ENCODE peak calls at places on chromosomes 11 and 22, in four cellular contexts. One of them, this sample, is unnamed.

GRCh38 chr11:103906291-103906850 is 130.1 kb upstream of the DDI1 start:
- DNase-seq in stimulated activated CD8-positive, alpha-beta memory T cell treated with anti-CD3 and anti-CD28 coated beads, Interleukin-4, amount 100 ng/mL, for 4 hours: no peak
- DNase-seq in caudate nucleus: no peak
- DNase-seq in HT1080: no peak
- DNase-seq in this sample: no peak

GRCh38 chr11:94747136-94748110 is 20.7 kb upstream of the AMOTL1 start:
- DNase-seq in caudate nucleus: no peak
- DNase-seq in stimulated activated CD8-positive, alpha-beta memory T cell treated with anti-CD3 and anti-CD28 coated beads, Interleukin-4, amount 100 ng/mL, for 4 hours: no peak
- DNase-seq in HT1080: no peak
- DNase-seq in this sample: no peak

GRCh38 chr11:105045897-105046296 is 762 bp upstream of the CARD16 start:
- DNase-seq in HT1080: no peak
- DNase-seq in stimulated activated CD8-positive, alpha-beta memory T cell treated with anti-CD3 and anti-CD28 coated beads, Interleukin-4, amount 100 ng/mL, for 4 hours: no peak
- DNase-seq in caudate nucleus: no peak
- DNase-seq in this sample: no peak

GRCh38 chr11:17012179-17012578 is 2.0 kb downstream of the PLEKHA7 start:
- DNase-seq in HT1080: no peak
- DNase-seq in caudate nucleus: no peak
- DNase-seq in stimulated activated CD8-positive, alpha-beta memory T cell treated with anti-CD3 and anti-CD28 coated beads, Interleukin-4, amount 100 ng/mL, for 4 hours: no peak
- DNase-seq in this sample: no peak

GRCh38 chr11:107014871-107015270 is 3.4 kb downstream of the GUCY1A2 start:
- DNase-seq in stimulated activated CD8-positive, alpha-beta memory T cell treated with anti-CD3 and anti-CD28 coated beads, Interleukin-4, amount 100 ng/mL, for 4 hours: no peak
- DNase-seq in HT1080: peak; percentile 20
- DNase-seq in caudate nucleus: no peak
- DNase-seq in this sample: no peak

GRCh38 chr22:35838849-35839646 is 121.4 kb downstream of the APOL5 start:
- DNase-seq in caudate nucleus: no peak
- DNase-seq in stimulated activated CD8-positive, alpha-beta memory T cell treated with anti-CD3 and anti-CD28 coated beads, Interleukin-4, amount 100 ng/mL, for 4 hours: no peak
- DNase-seq in HT1080: peak; percentile 68
- DNase-seq in this sample: peak; percentile 13

GRCh38 chr11:45692808-45693453 is 27.5 kb upstream of the CHST1 start:
- DNase-seq in HT1080: no peak
- DNase-seq in stimulated activated CD8-positive, alpha-beta memory T cell treated with anti-CD3 and anti-CD28 coated beads, Interleukin-4, amount 100 ng/mL, for 4 hours: no peak
- DNase-seq in caudate nucleus: no peak
- DNase-seq in this sample: no peak

GRCh38 chr11:20161230-20161918 is 1.1 kb upstream of the DBX1 start:
- DNase-seq in caudate nucleus: no peak
- DNase-seq in HT1080: no peak
- DNase-seq in stimulated activated CD8-positive, alpha-beta memory T cell treated with anti-CD3 and anti-CD28 coated beads, Interleukin-4, amount 100 ng/mL, for 4 hours: no peak
- DNase-seq in this sample: peak; percentile 56

GRCh38 chr11:96213500-96213899 is 129.5 kb downstream of the MAML2 start:
- DNase-seq in HT1080: peak; percentile 84
- DNase-seq in caudate nucleus: no peak
- DNase-seq in stimulated activated CD8-positive, alpha-beta memory T cell treated with anti-CD3 and anti-CD28 coated beads, Interleukin-4, amount 100 ng/mL, for 4 hours: no peak
- DNase-seq in this sample: no peak

GRCh38 chr22:47623056-47623739 is 860.7 kb downstream of the TBC1D22A start:
- DNase-seq in caudate nucleus: no peak
- DNase-seq in stimulated activated CD8-positive, alpha-beta memory T cell treated with anti-CD3 and anti-CD28 coated beads, Interleukin-4, amount 100 ng/mL, for 4 hours: no peak
- DNase-seq in HT1080: no peak
- DNase-seq in this sample: no peak

GRCh38 chr11:12552677-12553076 is 121.5 kb upstream of the TEAD1 start:
- DNase-seq in caudate nucleus: no peak
- DNase-seq in HT1080: no peak
- DNase-seq in stimulated activated CD8-positive, alpha-beta memory T cell treated with anti-CD3 and anti-CD28 coated beads, Interleukin-4, amount 100 ng/mL, for 4 hours: no peak
- DNase-seq in this sample: no peak

GRCh38 chr22:32661296-32661695 is 140.2 kb upstream of the TIMP3 start:
- DNase-seq in stimulated activated CD8-positive, alpha-beta memory T cell treated with anti-CD3 and anti-CD28 coated beads, Interleukin-4, amount 100 ng/mL, for 4 hours: no peak
- DNase-seq in HT1080: peak; percentile 98
- DNase-seq in caudate nucleus: no peak
- DNase-seq in this sample: no peak

GRCh38 chr22:29751139-29751538 is 15.7 kb downstream of the ZMAT5 start:
- DNase-seq in caudate nucleus: no peak
- DNase-seq in HT1080: peak; percentile 53
- DNase-seq in stimulated activated CD8-positive, alpha-beta memory T cell treated with anti-CD3 and anti-CD28 coated beads, Interleukin-4, amount 100 ng/mL, for 4 hours: no peak
- DNase-seq in this sample: no peak

GRCh38 chr11:89667001-89667400 is 43.1 kb upstream of the TRIM77 start:
- DNase-seq in stimulated activated CD8-positive, alpha-beta memory T cell treated with anti-CD3 and anti-CD28 coated beads, Interleukin-4, amount 100 ng/mL, for 4 hours: no peak
- DNase-seq in caudate nucleus: no peak
- DNase-seq in HT1080: no peak
- DNase-seq in this sample: no peak

GRCh38 chr22:43166132-43166930 is 15.0 kb downstream of the TSPO start:
- DNase-seq in stimulated activated CD8-positive, alpha-beta memory T cell treated with anti-CD3 and anti-CD28 coated beads, Interleukin-4, amount 100 ng/mL, for 4 hours: no peak
- DNase-seq in caudate nucleus: no peak
- DNase-seq in HT1080: no peak
- DNase-seq in this sample: no peak

GRCh38 chr22:23130697-23131096 is 11.1 kb downstream of the RSPH14 start:
- DNase-seq in caudate nucleus: no peak
- DNase-seq in HT1080: no peak
- DNase-seq in stimulated activated CD8-positive, alpha-beta memory T cell treated with anti-CD3 and anti-CD28 coated beads, Interleukin-4, amount 100 ng/mL, for 4 hours: no peak
- DNase-seq in this sample: no peak

GRCh38 chr11:61690706-61691377 is 10.7 kb downstream of the DAGLA start:
- DNase-seq in stimulated activated CD8-positive, alpha-beta memory T cell treated with anti-CD3 and anti-CD28 coated beads, Interleukin-4, amount 100 ng/mL, for 4 hours: no peak
- DNase-seq in HT1080: no peak
- DNase-seq in caudate nucleus: no peak
- DNase-seq in this sample: no peak

GRCh38 chr11:8748317-8748716 is 65.7 kb downstream of the RPL27A start:
- DNase-seq in HT1080: no peak
- DNase-seq in caudate nucleus: no peak
- DNase-seq in stimulated activated CD8-positive, alpha-beta memory T cell treated with anti-CD3 and anti-CD28 coated beads, Interleukin-4, amount 100 ng/mL, for 4 hours: no peak
- DNase-seq in this sample: no peak

GRCh38 chr22:41030891-41031290 is 61.5 kb upstream of the EP300 start:
- DNase-seq in caudate nucleus: no peak
- DNase-seq in HT1080: peak; percentile 32
- DNase-seq in stimulated activated CD8-positive, alpha-beta memory T cell treated with anti-CD3 and anti-CD28 coated beads, Interleukin-4, amount 100 ng/mL, for 4 hours: no peak
- DNase-seq in this sample: no peak

GRCh38 chr11:65504671-65505433 is 6.0 kb downstream of the MALAT1 start:
- DNase-seq in caudate nucleus: no peak
- DNase-seq in stimulated activated CD8-positive, alpha-beta memory T cell treated with anti-CD3 and anti-CD28 coated beads, Interleukin-4, amount 100 ng/mL, for 4 hours: no peak
- DNase-seq in HT1080: peak; percentile 39
- DNase-seq in this sample: no peak

GRCh38 chr22:29359469-29359868 is 28.9 kb downstream of the AP1B1 start:
- DNase-seq in caudate nucleus: no peak
- DNase-seq in HT1080: peak; percentile 73
- DNase-seq in stimulated activated CD8-positive, alpha-beta memory T cell treated with anti-CD3 and anti-CD28 coated beads, Interleukin-4, amount 100 ng/mL, for 4 hours: no peak
- DNase-seq in this sample: no peak

GRCh38 chr11:9219572-9219971 is 45.6 kb downstream of the DENND5A start:
- DNase-seq in caudate nucleus: no peak
- DNase-seq in HT1080: peak; percentile 31
- DNase-seq in stimulated activated CD8-positive, alpha-beta memory T cell treated with anti-CD3 and anti-CD28 coated beads, Interleukin-4, amount 100 ng/mL, for 4 hours: no peak
- DNase-seq in this sample: no peak

GRCh38 chr22:48488611-48489456 is 1338.8 kb downstream of the BRD1 start:
- DNase-seq in HT1080: no peak
- DNase-seq in stimulated activated CD8-positive, alpha-beta memory T cell treated with anti-CD3 and anti-CD28 coated beads, Interleukin-4, amount 100 ng/mL, for 4 hours: no peak
- DNase-seq in caudate nucleus: no peak
- DNase-seq in this sample: no peak

GRCh38 chr11:83006877-83007330 is 64.8 kb downstream of the RAB30 start:
- DNase-seq in HT1080: no peak
- DNase-seq in stimulated activated CD8-positive, alpha-beta memory T cell treated with anti-CD3 and anti-CD28 coated beads, Interleukin-4, amount 100 ng/mL, for 4 hours: no peak
- DNase-seq in caudate nucleus: no peak
- DNase-seq in this sample: no peak

GRCh38 chr11:18394928-18395734 is 768 bp downstream of the LDHA start:
- DNase-seq in caudate nucleus: no peak
- DNase-seq in stimulated activated CD8-positive, alpha-beta memory T cell treated with anti-CD3 and anti-CD28 coated beads, Interleukin-4, amount 100 ng/mL, for 4 hours: no peak
- DNase-seq in HT1080: no peak
- DNase-seq in this sample: peak; percentile 2

GRCh38 chr11:115161876-115162275 is 342.3 kb downstream of the CADM1 start:
- DNase-seq in caudate nucleus: no peak
- DNase-seq in stimulated activated CD8-positive, alpha-beta memory T cell treated with anti-CD3 and anti-CD28 coated beads, Interleukin-4, amount 100 ng/mL, for 4 hours: no peak
- DNase-seq in HT1080: no peak
- DNase-seq in this sample: no peak

GRCh38 chr11:80637011-80637410 is 1196.2 kb upstream of the TENM4 start:
- DNase-seq in stimulated activated CD8-positive, alpha-beta memory T cell treated with anti-CD3 and anti-CD28 coated beads, Interleukin-4, amount 100 ng/mL, for 4 hours: no peak
- DNase-seq in caudate nucleus: no peak
- DNase-seq in HT1080: no peak
- DNase-seq in this sample: no peak

GRCh38 chr11:122642971-122643370 is 12.6 kb upstream of the UBASH3B start:
- DNase-seq in HT1080: peak; percentile 83
- DNase-seq in caudate nucleus: no peak
- DNase-seq in stimulated activated CD8-positive, alpha-beta memory T cell treated with anti-CD3 and anti-CD28 coated beads, Interleukin-4, amount 100 ng/mL, for 4 hours: no peak
- DNase-seq in this sample: no peak

GRCh38 chr22:32469799-32470212 is 4.8 kb upstream of the FBXO7 start:
- DNase-seq in stimulated activated CD8-positive, alpha-beta memory T cell treated with anti-CD3 and anti-CD28 coated beads, Interleukin-4, amount 100 ng/mL, for 4 hours: no peak
- DNase-seq in HT1080: peak; percentile 63
- DNase-seq in caudate nucleus: no peak
- DNase-seq in this sample: no peak

GRCh38 chr11:48001438-48002021 is 21.2 kb downstream of the PTPRJ start:
- DNase-seq in stimulated activated CD8-positive, alpha-beta memory T cell treated with anti-CD3 and anti-CD28 coated beads, Interleukin-4, amount 100 ng/mL, for 4 hours: peak; percentile 52
- DNase-seq in HT1080: peak; percentile 35
- DNase-seq in caudate nucleus: no peak
- DNase-seq in this sample: no peak

GRCh38 chr22:19518568-19519030 is 5.6 kb downstream of the CLDN5 start:
- DNase-seq in caudate nucleus: no peak
- DNase-seq in stimulated activated CD8-positive, alpha-beta memory T cell treated with anti-CD3 and anti-CD28 coated beads, Interleukin-4, amount 100 ng/mL, for 4 hours: no peak
- DNase-seq in HT1080: no peak
- DNase-seq in this sample: no peak

GRCh38 chr11:19576054-19576453 is 136.6 kb upstream of the NAV2 start:
- DNase-seq in HT1080: no peak
- DNase-seq in stimulated activated CD8-positive, alpha-beta memory T cell treated with anti-CD3 and anti-CD28 coated beads, Interleukin-4, amount 100 ng/mL, for 4 hours: no peak
- DNase-seq in caudate nucleus: no peak
- DNase-seq in this sample: no peak

GRCh38 chr22:32473388-32473952 is 1.1 kb upstream of the FBXO7 start:
- DNase-seq in stimulated activated CD8-positive, alpha-beta memory T cell treated with anti-CD3 and anti-CD28 coated beads, Interleukin-4, amount 100 ng/mL, for 4 hours: no peak
- DNase-seq in caudate nucleus: no peak
- DNase-seq in HT1080: peak; percentile 54
- DNase-seq in this sample: no peak

GRCh38 chr11:130429983-130430382 is 1.6 kb upstream of the ADAMTS8 start:
- DNase-seq in caudate nucleus: no peak
- DNase-seq in stimulated activated CD8-positive, alpha-beta memory T cell treated with anti-CD3 and anti-CD28 coated beads, Interleukin-4, amount 100 ng/mL, for 4 hours: no peak
- DNase-seq in HT1080: no peak
- DNase-seq in this sample: no peak

GRCh38 chr11:66479741-66480115 is 506 bp upstream of the DPP3 start:
- DNase-seq in stimulated activated CD8-positive, alpha-beta memory T cell treated with anti-CD3 and anti-CD28 coated beads, Interleukin-4, amount 100 ng/mL, for 4 hours: no peak
- DNase-seq in caudate nucleus: no peak
- DNase-seq in HT1080: peak; percentile 17
- DNase-seq in this sample: no peak

GRCh38 chr11:65112551-65113360 is 1.1 kb downstream of the TM7SF2 start:
- DNase-seq in stimulated activated CD8-positive, alpha-beta memory T cell treated with anti-CD3 and anti-CD28 coated beads, Interleukin-4, amount 100 ng/mL, for 4 hours: peak; percentile 48
- DNase-seq in HT1080: no peak
- DNase-seq in caudate nucleus: peak; percentile 18
- DNase-seq in this sample: no peak